ENCODE peak calls at places on chromosome 4, in nine cellular contexts. X is BE2C, G is IMR-90, O is lower leg skin, Y is foreskin fibroblast, B is AG10803, I is cardiac fibroblast, K is endothelial cell of umbilical vein, F is A673. Z is an unnamed sample.

GRCh38 chr4:13872145-13872544 is 244.6 kb upstream of the BOD1L1 start:
- DNase-seq in X (no peak), G (peak; percentile 59), O (no peak), Y (peak; percentile 60), B (peak; percentile 9), I (no peak), K (no peak), F (no peak), Z (no peak)

GRCh38 chr4:89737888-89738287 is 99.1 kb downstream of the SNCA start:
- DNase-seq in X (no peak), G (no peak), O (no peak), Y (peak; percentile 29), B (peak; percentile 58), I (peak; percentile 36), K (peak; percentile 79), F (peak; percentile 42), Z (no peak)

GRCh38 chr4:185742766-185743165 is 69.2 kb downstream of the SORBS2 start:
- DNase-seq in X (no peak), G (no peak), O (no peak), Y (no peak), B (no peak), I (no peak), K (no peak), F (no peak), Z (no peak)

GRCh38 chr4:145609494-145610427 is 9.4 kb upstream of the MMAA start:
- DNase-seq in X (peak; percentile 58), G (peak; percentile 77), O (peak; percentile 89), Y (peak; percentile 61), B (peak; percentile 72), I (peak; percentile 85), K (peak; percentile 91), F (peak; percentile 78), Z (no peak)

GRCh38 chr4:38983756-38984647 is 48.2 kb downstream of the TMEM156 start:
- DNase-seq in X (no peak), G (peak; percentile 56), O (no peak), Y (peak; percentile 24), B (peak; percentile 66), I (peak; percentile 26), K (no peak), F (peak; percentile 53), Z (no peak)

GRCh38 chr4:111959202-111959601 is 186.1 kb upstream of the FAM241A start:
- DNase-seq in X (no peak), G (peak; percentile 10), O (no peak), Y (peak; percentile 96), B (peak; percentile 33), I (peak; percentile 21), K (peak; percentile 41), F (peak; percentile 25), Z (no peak)

GRCh38 chr4:16896871-16897270 is 1.6 kb downstream of the LDB2 start:
- DNase-seq in X (no peak), G (peak; percentile 86), O (no peak), Y (peak; percentile 16), B (peak; percentile 72), I (peak; percentile 73), K (peak; percentile 85), F (peak; percentile 72), Z (no peak)

GRCh38 chr4:82043081-82043808 is 330.5 kb downstream of the HNRNPD start:
- DNase-seq in X (no peak), G (no peak), O (no peak), Y (no peak), B (no peak), I (no peak), K (no peak), F (no peak), Z (no peak)

GRCh38 chr4:83110222-83110945 is 4.1 kb downstream of the PLAC8 start:
- DNase-seq in X (peak; percentile 92), G (peak; percentile 64), O (peak; percentile 96), Y (peak; percentile 72), B (peak; percentile 81), I (peak; percentile 79), K (peak; percentile 86), F (peak; percentile 79), Z (no peak)

GRCh38 chr4:127843704-127844604 is 36.7 kb upstream of the PLK4 start:
- DNase-seq in X (no peak), G (no peak), O (no peak), Y (no peak), B (no peak), I (no peak), K (no peak), F (no peak), Z (no peak)

GRCh38 chr4:38150766-38151165 is 190.6 kb downstream of the PTTG2 start:
- DNase-seq in X (no peak), G (peak; percentile 93), O (no peak), Y (peak; percentile 91), B (peak; percentile 84), I (peak; percentile 71), K (no peak), F (no peak), Z (no peak)

GRCh38 chr4:98612318-98613250 is 45.8 kb downstream of the TSPAN5 start:
- DNase-seq in X (no peak), G (no peak), O (no peak), Y (no peak), B (no peak), I (no peak), K (no peak), F (no peak), Z (no peak)

GRCh38 chr4:166734797-166735196 is 499.5 kb downstream of the SPOCK3 start:
- DNase-seq in X (no peak), G (no peak), O (no peak), Y (no peak), B (no peak), I (no peak), K (no peak), F (no peak), Z (no peak)

GRCh38 chr4:60657041-60657440 is 543.1 kb upstream of the ADGRL3 start:
- DNase-seq in X (no peak), G (peak; percentile 1), O (no peak), Y (peak; percentile 24), B (peak; percentile 15), I (no peak), K (no peak), F (no peak), Z (no peak)

GRCh38 chr4:60657802-60658201 is 542.3 kb upstream of the ADGRL3 start:
- DNase-seq in X (no peak), G (peak; percentile 13), O (no peak), Y (no peak), B (no peak), I (peak; percentile 6), K (no peak), F (no peak), Z (no peak)

GRCh38 chr4:60655356-60655755 is 544.8 kb upstream of the ADGRL3 start:
- DNase-seq in X (no peak), G (no peak), O (no peak), Y (no peak), B (peak; percentile 13), I (no peak), K (no peak), F (no peak), Z (no peak)

DNA sequence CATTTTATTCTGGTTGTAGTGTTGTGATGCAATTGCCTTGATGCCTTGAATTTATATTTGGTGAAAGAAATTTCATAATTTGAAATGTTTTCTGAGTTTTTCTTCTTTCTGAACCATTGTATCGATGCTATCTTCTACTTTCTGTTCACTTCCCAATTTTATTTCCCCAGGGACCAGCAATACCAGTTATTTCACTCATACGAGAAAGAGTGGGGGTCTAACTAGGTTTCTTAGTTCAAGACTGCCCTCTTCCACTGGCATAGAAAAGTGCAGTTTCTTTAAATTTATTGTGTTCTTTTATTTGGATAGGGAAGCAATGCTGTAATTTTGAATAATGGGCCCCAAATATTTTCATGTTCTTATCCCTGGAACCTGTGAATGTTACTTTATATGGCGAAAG is 544.0 kb upstream of the ADGRL3 start:
- DNase-seq in X (no peak), G (peak; percentile 13), O (no peak), Y (no peak), B (peak; percentile 9), I (peak; percentile 2), K (no peak), F (no peak), Z (no peak)
- TF ChIP-seq CTCF in X (no peak), G (peak; percentile 31), O (no peak), Y (no peak), B (no peak), I (no peak), K (no peak), F (no peak), Z (no peak)

GRCh38 chr4:54061067-54061466 is 3.3 kb downstream of the CHIC2 start:
- DNase-seq in X (no peak), G (no peak), O (no peak), Y (no peak), B (no peak), I (no peak), K (no peak), F (no peak), Z (no peak)
- H3K4me3 ChIP-seq in X (no peak overlapping the region), G (no peak overlapping the region), O (no peak overlapping the region), Y (peak overlapping the region; percentile 95), B (no peak overlapping the region), I (peak overlapping the region; percentile 83), K (no peak overlapping the region), F (no peak overlapping the region), Z (no peak overlapping the region)

DNA sequence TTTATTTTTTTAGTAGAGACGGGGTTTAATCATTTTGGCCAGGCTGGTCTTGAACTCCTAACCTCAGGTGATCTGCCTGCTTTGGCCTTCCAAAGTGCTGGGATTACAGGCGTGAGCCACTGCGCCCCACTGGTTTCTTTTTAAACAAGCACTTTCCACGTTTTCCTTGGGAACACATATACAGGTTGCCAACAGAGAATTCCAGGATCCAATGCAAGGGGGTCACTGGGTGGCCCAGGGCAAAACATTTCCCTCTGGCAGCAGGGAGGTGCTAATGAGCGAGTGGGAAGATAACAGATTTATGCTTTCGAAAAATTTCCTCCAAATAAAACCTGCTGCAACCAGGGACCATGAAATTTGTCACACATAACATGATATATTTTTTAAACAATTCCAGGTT is 41.1 kb downstream of the ADRA2C start:
- DNase-seq in X (no peak), G (no peak), O (no peak), Y (no peak), B (no peak), I (no peak), K (no peak), F (peak; percentile 48), Z (no peak)
- TF ChIP-seq CTCF in X (no peak), G (no peak), O (no peak), Y (no peak), B (no peak), I (no peak), K (no peak), F (peak; percentile 12), Z (no peak)

GRCh38 chr4:40308528-40309122 is 26.5 kb upstream of the CHRNA9 start:
- DNase-seq in X (no peak), G (no peak), O (no peak), Y (no peak), B (no peak), I (no peak), K (no peak), F (no peak), Z (no peak)

GRCh38 chr4:40309250-40309774 is 25.8 kb upstream of the CHRNA9 start:
- DNase-seq in X (peak; percentile 90), G (peak; percentile 77), O (peak; percentile 97), Y (peak; percentile 64), B (peak; percentile 76), I (peak; percentile 89), K (peak; percentile 86), F (peak; percentile 94), Z (no peak)

GRCh38 chr4:40306203-40306602 is 28.9 kb upstream of the CHRNA9 start:
- DNase-seq in X (no peak), G (no peak), O (no peak), Y (no peak), B (no peak), I (no peak), K (no peak), F (no peak), Z (no peak)

GRCh38 chr4:40306991-40307390 is 28.1 kb upstream of the CHRNA9 start:
- DNase-seq in X (no peak), G (no peak), O (no peak), Y (no peak), B (no peak), I (no peak), K (no peak), F (no peak), Z (no peak)

GRCh38 chr4:40307627-40308497 is 27.3 kb upstream of the CHRNA9 start:
- DNase-seq in X (no peak), G (no peak), O (no peak), Y (no peak), B (no peak), I (no peak), K (no peak), F (peak; percentile 43), Z (no peak)
- H3K4me3 ChIP-seq in X (no peak overlapping the region), G (no peak overlapping the region), O (no peak overlapping the region), Y (no peak overlapping the region), B (no peak overlapping the region), I (no peak overlapping the region), K (no peak overlapping the region), F (no peak overlapping the region), Z (no peak overlapping the region)

Z was measured in AG04449.